ENCODE peak calls at places on chromosomes 6 and 20, in four cellular contexts. Q is GM12878, F is H1, U is K562. C is an unnamed sample.

GRCh38 chr6:156687875-156688549 is 89.2 kb upstream of the ARID1B start:
- DNase-seq in U (peak; percentile 77), F (peak; percentile 61), Q (no peak), C (no peak)

GRCh38 chr6:130178692-130179091 is 44.1 kb downstream of the SAMD3 start:
- DNase-seq in U (peak; percentile 34), Q (no peak), F (no peak), C (peak; percentile 39)

GRCh38 chr6:3424185-3424927 is 32.5 kb downstream of the SLC22A23 start:
- DNase-seq in F (no peak), Q (no peak), U (no peak), C (no peak)

GRCh38 chr20:25540273-25540672 is 45.1 kb downstream of the NINL start:
- DNase-seq in U (peak; percentile 27), F (no peak), Q (no peak), C (no peak)

GRCh38 chr6:7021306-7021705 is 86.5 kb upstream of the RREB1 start:
- DNase-seq in U (no peak), Q (no peak), F (no peak), C (no peak)

GRCh38 chr6:134288538-134289203 is 29.2 kb downstream of the SGK1 start:
- DNase-seq in Q (no peak), F (no peak), U (no peak), C (no peak)

GRCh38 chr6:149109397-149110070 is 208.0 kb upstream of the TAB2 start:
- DNase-seq in U (no peak), Q (no peak), F (no peak), C (no peak)

GRCh38 chr6:34151321-34152041 is 5.6 kb upstream of the GRM4 start:
- DNase-seq in F (peak; percentile 69), U (no peak), Q (no peak), C (no peak)

GRCh38 chr6:29624520-29624961 is 8.4 kb downstream of the GABBR1 start:
- DNase-seq in Q (no peak), U (peak; percentile 34), F (no peak), C (no peak)

GRCh38 chr6:14506656-14507242 is 389.2 kb downstream of the CD83 start:
- DNase-seq in U (no peak), F (no peak), Q (no peak), C (no peak)

GRCh38 chr20:41523857-41524256 is 94.3 kb downstream of the CHD6 start:
- DNase-seq in U (no peak), F (no peak), Q (no peak), C (no peak)

GRCh38 chr6:168599769-168600330 is 158.9 kb downstream of the SMOC2 start:
- DNase-seq in Q (no peak), F (no peak), U (no peak), C (no peak)

GRCh38 chr20:53643031-53643832 is 49.6 kb upstream of the ZNF217 start:
- DNase-seq in F (no peak), U (peak; percentile 66), Q (peak; percentile 92), C (no peak)

GRCh38 chr6:120852293-120852849 is 481.9 kb downstream of the TBC1D32 start:
- DNase-seq in F (no peak), Q (no peak), U (no peak), C (no peak)

GRCh38 chr6:112298816-112299281 is 44.5 kb upstream of the LAMA4 start:
- DNase-seq in U (no peak), Q (no peak), F (no peak), C (no peak)

GRCh38 chr6:30234361-30234760 is 21.2 kb upstream of the TRIM26 start:
- DNase-seq in F (no peak), U (no peak), Q (no peak), C (no peak)

GRCh38 chr6:136587527-136587926 is 37.3 kb upstream of the MAP7 start:
- DNase-seq in U (no peak), Q (no peak), F (no peak), C (no peak)

GRCh38 chr6:42179956-42180335 is 6.8 kb downstream of the GUCA1A start:
- DNase-seq in Q (no peak), U (no peak), F (no peak), C (no peak)

GRCh38 chr6:106339334-106340029 is 13.9 kb upstream of the ATG5 start:
- DNase-seq in Q (no peak), U (peak; percentile 82), F (peak; percentile 72), C (peak; percentile 46)

GRCh38 chr6:67875877-67876383 is 759.2 kb upstream of the ADGRB3 start:
- DNase-seq in Q (no peak), F (no peak), U (no peak), C (no peak)

GRCh38 chr20:51398083-51398482 is 144.4 kb downstream of the NFATC2 start:
- DNase-seq in Q (no peak), F (no peak), U (no peak), C (no peak)

GRCh38 chr6:109226353-109226752 is 131.0 kb downstream of the CEP57L1 start:
- DNase-seq in Q (no peak), F (no peak), U (no peak), C (no peak)

GRCh38 chr6:3669916-3670315 is 81.6 kb downstream of the PXDC1 start:
- DNase-seq in Q (no peak), F (no peak), U (peak; percentile 38), C (no peak)

GRCh38 chr6:39430968-39431523 is 108.5 kb upstream of the KCNK16 start:
- DNase-seq in Q (no peak), U (no peak), F (peak; percentile 65), C (no peak)

GRCh38 chr6:53227847-53228246 is 79.2 kb upstream of the GCM1 start:
- DNase-seq in U (no peak), F (no peak), Q (no peak), C (no peak)

GRCh38 chr20:17479041-17479657 is 52.0 kb downstream of the BFSP1 start:
- DNase-seq in Q (no peak), U (no peak), F (no peak), C (no peak)

GRCh38 chr6:152150196-152150595 is 342.7 kb downstream of the ESR1 start:
- DNase-seq in U (no peak), F (no peak), Q (no peak), C (no peak)

GRCh38 chr6:109720336-109720735 is 29.2 kb downstream of the FIG4 start:
- DNase-seq in U (no peak), F (no peak), Q (no peak), C (no peak)

GRCh38 chr6:40265615-40266014 is 321.5 kb downstream of the LRFN2 start:
- DNase-seq in U (no peak), Q (no peak), F (no peak), C (no peak)

GRCh38 chr6:137750284-137750683 is 116.8 kb upstream of the TNFAIP3 start:
- DNase-seq in U (no peak), F (no peak), Q (no peak), C (no peak)

GRCh38 chr6:73394577-73395354 is at the start of gene DDX43:
- DNase-seq in F (peak; percentile 51), Q (no peak), U (no peak), C (no peak)

GRCh38 chr20:62811720-62812119 is 5.1 kb upstream of the COL9A3 start:
- DNase-seq in F (no peak), U (no peak), Q (no peak), C (no peak)

GRCh38 chr20:60087563-60088105 is 129.4 kb downstream of the CDH26 start:
- DNase-seq in U (no peak), Q (no peak), F (no peak), C (no peak)

DNA sequence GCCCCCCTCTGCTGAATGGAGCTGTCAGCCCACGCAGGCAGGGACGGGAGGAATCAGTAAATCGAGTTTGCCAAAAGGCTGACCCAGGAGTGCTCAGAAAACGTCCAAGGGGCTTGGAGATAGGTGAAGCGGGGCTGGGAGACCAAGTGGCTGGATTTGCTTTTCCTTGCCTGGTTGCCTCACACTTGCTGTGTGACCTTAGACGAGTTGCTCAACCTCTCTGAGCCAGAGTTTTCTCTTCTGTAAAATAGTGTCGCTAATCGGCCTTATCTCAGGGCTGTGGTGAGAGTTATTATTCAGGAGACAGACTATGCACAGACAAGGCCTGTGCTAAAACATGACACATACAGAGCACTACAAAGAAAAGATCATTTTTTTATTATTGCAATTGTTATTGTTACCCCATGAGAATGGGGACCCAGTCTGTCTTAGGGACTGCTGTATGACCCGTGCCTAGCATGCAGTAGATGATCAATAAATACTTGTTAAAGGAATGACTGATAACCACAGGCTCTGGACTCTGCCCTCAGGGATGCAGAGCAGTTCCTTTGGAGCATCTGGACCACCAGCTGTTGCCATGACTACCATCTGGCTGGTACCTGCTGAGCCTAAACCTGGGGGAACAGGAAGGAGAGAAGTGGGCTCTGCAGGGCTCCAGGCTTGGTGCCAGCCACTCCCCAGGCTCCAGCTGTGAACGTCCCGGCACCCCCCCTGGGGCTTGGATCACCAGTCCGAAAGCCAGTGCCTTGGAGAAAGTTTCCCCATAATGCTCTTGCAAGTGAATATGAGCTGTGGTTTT is 901 bp downstream of the KCNK15 start:
- DNase-seq in Q (no peak), U (no peak), F (no peak), C (no peak)
- TF ChIP-seq BRCA1 in Q (no peak), U (no peak), F (no peak), C (no peak)

DNA sequence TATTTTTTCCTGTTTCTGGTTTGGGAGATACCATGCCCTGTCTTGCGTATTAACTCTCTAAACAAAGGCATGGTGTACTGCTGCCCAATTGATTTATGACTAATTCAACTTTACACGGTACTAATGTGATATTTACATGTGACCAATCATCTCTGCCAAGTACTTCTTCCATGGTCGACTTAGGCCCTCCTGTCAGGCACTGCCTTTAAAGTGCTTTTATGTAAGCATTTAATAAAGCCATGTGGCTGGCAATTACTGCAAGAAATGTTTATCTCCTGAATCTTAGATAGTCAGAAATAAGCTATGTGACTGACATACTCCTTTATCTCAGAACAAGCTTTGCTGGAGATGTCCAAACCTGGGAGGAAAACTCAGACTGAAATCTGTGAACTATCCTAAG is 323.4 kb downstream of the BTBD3 start:
- DNase-seq in Q (no peak), F (no peak), U (no peak), C (no peak)
- TF ChIP-seq HDAC6 in Q (no peak), F (no peak), U (no peak), C (no peak)

GRCh38 chr6:86192123-86192522 is 549.4 kb upstream of the SYNCRIP start:
- DNase-seq in U (no peak), F (no peak), Q (no peak), C (peak; percentile 11)
- TF ChIP-seq BRCA1 in U (no peak), F (no peak), Q (no peak), C (no peak)

GRCh38 chr6:13278184-13278583 is 50.2 kb downstream of the TBC1D7 start:
- DNase-seq in F (peak; percentile 71), U (no peak), Q (no peak), C (no peak)
- TF ChIP-seq HDAC6 in F (no peak), U (no peak), Q (no peak), C (no peak)

GRCh38 chr20:48839083-48839482 is 11.3 kb upstream of the PREX1 start:
- DNase-seq in Q (no peak), U (no peak), F (no peak), C (no peak)
- TF ChIP-seq BRCA1 in Q (no peak), U (no peak), F (no peak), C (no peak)

C was measured in HepG2.